ENCODE peak calls at places on chromosome 17, in eight cellular contexts. X is kidney epithelial cell; T is right cardiac atrium; V is iPS-NIHi11; E is activated CD4-positive, alpha-beta T cell treated with anti-CD3 and anti-CD28 coated beads for 48 hours; H is lung microvascular endothelial cell; L is CD4-positive, alpha-beta T cell; R is AML-193. Y is an unnamed sample.

GRCh38 chr17:75752405-75753192 is 12.4 kb downstream of the GALK1 start:
- DNase-seq in T (peak; percentile 40), H (no peak), R (no peak), X (no peak), E (no peak), V (no peak), L (no peak), Y (no peak)

GRCh38 chr17:82287849-82288601 is 14.5 kb upstream of the CSNK1D start:
- DNase-seq in L (no peak), H (peak; percentile 91), R (peak; percentile 81), V (no peak), T (peak; percentile 85), X (no peak), E (no peak), Y (no peak)

GRCh38 chr17:38926290-38927070 is 1.1 kb downstream of the LASP1NB start:
- DNase-seq in L (no peak), E (no peak), R (peak; percentile 98), T (no peak), H (no peak), X (no peak), V (no peak), Y (no peak)

GRCh38 chr17:69012895-69013805 is 47.6 kb downstream of the ABCA9 start:
- DNase-seq in X (peak; percentile 32), R (no peak), H (peak; percentile 96), T (no peak), V (no peak), E (no peak), L (no peak), Y (no peak)

GRCh38 chr17:9924735-9925191 is 19.7 kb upstream of the RCVRN start:
- DNase-seq in L (no peak), T (no peak), H (peak; percentile 60), R (peak; percentile 22), E (no peak), V (peak; percentile 76), X (peak; percentile 38), Y (no peak)

GRCh38 chr17:59423137-59423703 is 91.8 kb downstream of the YPEL2 start:
- DNase-seq in V (no peak), E (no peak), R (no peak), L (no peak), H (peak; percentile 85), T (peak; percentile 62), X (peak; percentile 72), Y (no peak)

GRCh38 chr17:81052199-81052997 is 17.4 kb downstream of the BAIAP2 start:
- DNase-seq in V (no peak), L (no peak), R (no peak), E (no peak), T (peak; percentile 74), H (peak; percentile 46), X (no peak), Y (peak; percentile 75)

GRCh38 chr17:324151-324571 is 28.4 kb downstream of the RPH3AL start:
- DNase-seq in H (no peak), E (no peak), V (no peak), T (peak; percentile 47), R (no peak), X (no peak), L (no peak), Y (no peak)

GRCh38 chr17:77645441-77646430 is 312.8 kb upstream of the TNRC6C start:
- DNase-seq in H (no peak), L (peak; percentile 54), V (no peak), R (no peak), X (no peak), E (peak; percentile 77), T (no peak), Y (no peak)

GRCh38 chr17:54891176-54891821 is 9.4 kb upstream of the TOM1L1 start:
- DNase-seq in H (peak; percentile 67), V (peak; percentile 62), E (peak; percentile 11), R (peak; percentile 34), L (no peak), X (no peak), T (no peak), Y (peak; percentile 22)

GRCh38 chr17:51371732-51372151 is 111.4 kb downstream of the UTP18 start:
- DNase-seq in X (no peak), E (peak; percentile 55), R (peak; percentile 90), H (peak; percentile 69), T (peak; percentile 49), V (peak; percentile 84), L (peak; percentile 54), Y (peak; percentile 58)

GRCh38 chr17:8393470-8394231 is 4.0 kb downstream of the RNF222 start:
- DNase-seq in X (no peak), T (peak; percentile 14), H (no peak), E (peak; percentile 26), R (no peak), L (no peak), V (no peak), Y (no peak)

GRCh38 chr17:68302066-68302564 is 10.8 kb downstream of the ARSG start:
- DNase-seq in V (no peak), E (no peak), L (no peak), T (peak; percentile 65), R (no peak), X (no peak), H (peak; percentile 79), Y (no peak)

GRCh38 chr17:39027037-39027436 is 59.8 kb upstream of the FBXO47 start:
- DNase-seq in E (peak; percentile 44), R (no peak), X (no peak), H (no peak), L (peak; percentile 40), T (peak; percentile 92), V (peak; percentile 85), Y (peak; percentile 38)

GRCh38 chr17:37678036-37678435 is 34.8 kb upstream of the DDX52 start:
- DNase-seq in R (no peak), H (no peak), E (no peak), V (no peak), X (no peak), T (no peak), L (no peak), Y (no peak)

GRCh38 chr17:7313890-7314718 is 1.1 kb downstream of the GPS2 start:
- DNase-seq in R (no peak), X (no peak), V (no peak), L (no peak), H (no peak), T (no peak), E (peak; percentile 48), Y (no peak)

GRCh38 chr17:17526369-17526768 is 30.2 kb upstream of the RASD1 start:
- DNase-seq in R (no peak), L (no peak), E (no peak), X (no peak), T (peak; percentile 80), H (no peak), V (no peak), Y (peak; percentile 15)

GRCh38 chr17:34241062-34241461 is 14.0 kb upstream of the CCL2 start:
- DNase-seq in H (peak; percentile 79), R (peak; percentile 69), V (no peak), E (no peak), T (peak; percentile 91), L (no peak), X (no peak), Y (no peak)

GRCh38 chr17:17849863-17850373 is 13.1 kb upstream of the SREBF1 start:
- DNase-seq in V (peak; percentile 57), T (peak; percentile 83), H (peak; percentile 52), R (no peak), L (peak; percentile 69), E (peak; percentile 87), X (no peak), Y (no peak)

GRCh38 chr17:55144518-55144917 is 120.2 kb upstream of the HLF start:
- DNase-seq in T (no peak), H (no peak), R (no peak), X (no peak), L (no peak), V (no peak), E (no peak), Y (no peak)

GRCh38 chr17:80615311-80615710 is 70.7 kb downstream of the RPTOR start:
- DNase-seq in R (no peak), H (no peak), E (no peak), X (no peak), L (no peak), T (no peak), V (no peak), Y (no peak)

GRCh38 chr17:7856081-7856791 is 1.1 kb downstream of the NAA38 start:
- DNase-seq in V (no peak), H (peak; percentile 58), E (peak; percentile 56), R (no peak), X (no peak), L (peak; percentile 35), T (peak; percentile 91), Y (peak; percentile 72)

GRCh38 chr17:42843358-42843934 is 934 bp upstream of the AOC2 start:
- DNase-seq in X (no peak), E (no peak), R (peak; percentile 49), T (no peak), H (peak; percentile 83), V (peak; percentile 84), L (no peak), Y (peak; percentile 37)

GRCh38 chr17:55487727-55488436 is 23.4 kb downstream of the SMIM36 start:
- DNase-seq in V (no peak), H (no peak), R (no peak), E (no peak), X (no peak), T (no peak), L (no peak), Y (no peak)

GRCh38 chr17:37060094-37060493 is 111.3 kb downstream of the AATF start:
- DNase-seq in H (no peak), T (no peak), E (no peak), L (no peak), X (no peak), R (no peak), V (no peak), Y (no peak)

GRCh38 chr17:77738666-77739531 is 219.6 kb upstream of the TNRC6C start:
- DNase-seq in R (no peak), X (no peak), L (no peak), E (no peak), V (peak; percentile 3), T (peak; percentile 87), H (no peak), Y (no peak)

GRCh38 chr17:47791025-47791424 is 30.6 kb downstream of the OSBPL7 start:
- DNase-seq in H (no peak), V (no peak), E (no peak), T (no peak), X (no peak), R (no peak), L (no peak), Y (no peak)

GRCh38 chr17:11511696-11512095 is 86.6 kb upstream of the DNAH9 start:
- DNase-seq in L (no peak), T (no peak), R (no peak), X (no peak), E (no peak), H (no peak), V (no peak), Y (no peak)

GRCh38 chr17:77592503-77592902 is 366.0 kb upstream of the TNRC6C start:
- DNase-seq in X (no peak), R (no peak), H (no peak), T (no peak), V (no peak), E (no peak), L (no peak), Y (no peak)

GRCh38 chr17:31074772-31075538 is 19.8 kb upstream of the NF1 start:
- DNase-seq in E (no peak), R (no peak), V (peak; percentile 53), X (no peak), L (no peak), H (no peak), T (no peak), Y (no peak)

Y was measured in glutamatergic neuron.